ENCODE peak calls at places on chromosomes 1 and 21, in seven cellular contexts. A is cardiac fibroblast, F is fibroblast of pulmonary artery, T is epithelial cell of esophagus, Y is psoas muscle, C is AG04450, L is GM12865. H is an unnamed sample.

GRCh38 chr1:111179968-111180533 is 20.4 kb downstream of the DENND2D start:
- DNase-seq in A (no peak), F (no peak), T (no peak), Y (no peak), C (no peak), L (no peak), H (no peak)

GRCh38 chr1:55214903-55215193 is 316 bp downstream of the USP24 start:
- DNase-seq in A (no peak), F (peak), T (no peak), Y (peak), C (no peak), L (no peak), H (peak)

GRCh38 chr21:16305686-16306085 is 575.9 kb downstream of the USP25 start:
- DNase-seq in A (peak), F (peak), T (peak), Y (no peak), C (no peak), L (no peak), H (peak)

GRCh38 chr1:26237230-26237966 is 3.4 kb downstream of the CEP85 start:
- DNase-seq in A (peak), F (peak), T (peak), Y (no peak), C (no peak), L (no peak), H (peak)

GRCh38 chr1:82775402-82776000 is 974.8 kb downstream of the ADGRL2 start:
- DNase-seq in A (peak), F (peak), T (peak), Y (peak), C (no peak), L (peak), H (peak)

GRCh38 chr1:32507021-32507420 is 32.2 kb upstream of the ZBTB8A start:
- DNase-seq in A (no peak), F (peak), T (no peak), Y (no peak), C (no peak), L (no peak), H (no peak)

GRCh38 chr21:43971992-43972255 is 40.2 kb upstream of the TRAPPC10 start:
- DNase-seq in A (no peak), F (no peak), T (no peak), Y (no peak), C (no peak), L (no peak), H (no peak)

GRCh38 chr1:165365344-165365743 is 8.8 kb upstream of the LMX1A start:
- DNase-seq in A (no peak), F (no peak), T (peak), Y (no peak), C (no peak), L (no peak), H (no peak)

GRCh38 chr1:90027281-90027680 is 32.4 kb downstream of the ZNF326 start:
- DNase-seq in A (no peak), F (no peak), T (no peak), Y (no peak), C (no peak), L (no peak), H (no peak)

GRCh38 chr1:222750651-222751050 is 13.6 kb downstream of the FAM177B start:
- DNase-seq in A (no peak), F (no peak), T (no peak), Y (no peak), C (no peak), L (peak), H (no peak)

GRCh38 chr1:197773856-197774255 is 1.4 kb downstream of the DENND1B start:
- DNase-seq in A (peak), F (no peak), T (no peak), Y (no peak), C (no peak), L (no peak), H (no peak)

GRCh38 chr1:197027359-197027758 is 39.7 kb downstream of the F13B start:
- DNase-seq in A (peak), F (no peak), T (peak), Y (no peak), C (no peak), L (no peak), H (no peak)

GRCh38 chr21:36461918-36462486 is 17.9 kb downstream of the CLDN14 start:
- DNase-seq in A (no peak), F (no peak), T (peak), Y (no peak), C (no peak), L (no peak), H (no peak)

GRCh38 chr1:13577846-13578245 is 5.8 kb upstream of the PDPN start:
- DNase-seq in A (no peak), F (no peak), T (no peak), Y (no peak), C (no peak), L (no peak), H (no peak)

GRCh38 chr1:13570924-13571323 is 12.7 kb upstream of the PDPN start:
- DNase-seq in A (no peak), F (no peak), T (no peak), Y (no peak), C (no peak), L (peak), H (no peak)

GRCh38 chr1:13576926-13577325 is 6.7 kb upstream of the PDPN start:
- DNase-seq in A (no peak), F (no peak), T (no peak), Y (no peak), C (no peak), L (no peak), H (no peak)

GRCh38 chr1:13573586-13573985 is 10.0 kb upstream of the PDPN start:
- DNase-seq in A (no peak), F (no peak), T (no peak), Y (no peak), C (no peak), L (no peak), H (no peak)
- TF ChIP-seq CTCF in A (no peak), F (no peak), T (no peak), Y (no peak), C (no peak), L (no peak), H (no peak)

GRCh38 chr1:3905266-3905952 is 5.3 kb upstream of the C1orf174 start:
- DNase-seq in A (no peak), F (no peak), T (no peak), Y (no peak), C (no peak), L (no peak), H (no peak)
- H3K4me3 ChIP-seq in A (no peak), F (no peak), T (no peak), Y (no peak), C (no peak), L (no peak), H (no peak)

GRCh38 chr1:200631375-200631774 is 10.8 kb upstream of the KIF14 start:
- DNase-seq in A (no peak), F (no peak), T (no peak), Y (no peak), C (no peak), L (no peak), H (no peak)

GRCh38 chr1:200638073-200638472 is 17.5 kb upstream of the KIF14 start:
- DNase-seq in A (no peak), F (no peak), T (no peak), Y (no peak), C (no peak), L (no peak), H (no peak)

GRCh38 chr1:200636681-200637080 is 16.1 kb upstream of the KIF14 start:
- DNase-seq in A (no peak), F (no peak), T (no peak), Y (no peak), C (no peak), L (no peak), H (no peak)

GRCh38 chr1:200629876-200630514 is 9.4 kb upstream of the KIF14 start:
- DNase-seq in A (no peak), F (no peak), T (peak), Y (no peak), C (no peak), L (no peak), H (no peak)

DNA sequence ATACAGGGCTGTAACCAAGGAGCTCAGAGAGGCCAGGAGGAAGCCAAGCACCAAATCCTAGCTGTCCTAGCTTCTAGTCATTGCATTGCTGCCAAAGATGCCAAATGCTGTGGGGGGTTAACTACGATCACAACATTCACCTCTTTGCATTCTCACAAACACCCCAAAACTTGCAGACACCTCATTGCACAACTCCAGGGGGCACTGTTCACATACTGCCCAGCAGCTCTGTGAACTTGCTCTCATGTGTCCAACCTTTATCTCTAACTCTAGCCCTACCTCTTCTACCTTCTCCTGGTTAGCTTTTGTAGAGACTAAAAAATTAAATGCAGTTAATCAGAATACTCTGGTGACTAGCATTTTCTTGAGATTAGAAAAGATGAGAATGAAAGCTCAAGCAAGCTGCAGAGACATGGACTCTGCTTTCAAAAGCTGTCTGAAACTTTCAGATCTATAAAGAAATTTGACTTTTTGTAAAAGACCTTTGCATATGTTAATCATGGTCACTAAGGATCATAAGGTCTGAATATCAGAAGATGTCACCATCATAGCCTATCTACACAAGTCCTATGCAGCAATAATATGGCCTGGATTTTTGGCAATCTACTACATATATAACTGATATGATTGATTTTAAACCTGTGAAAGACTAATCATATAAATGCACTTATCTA is 14.0 kb upstream of the KIF14 start:
- DNase-seq in A (no peak), F (no peak), T (no peak), Y (no peak), C (no peak), L (peak), H (no peak)
- TF ChIP-seq CTCF in A (no peak), F (no peak), T (peak), Y (no peak), C (no peak), L (peak), H (no peak)

DNA sequence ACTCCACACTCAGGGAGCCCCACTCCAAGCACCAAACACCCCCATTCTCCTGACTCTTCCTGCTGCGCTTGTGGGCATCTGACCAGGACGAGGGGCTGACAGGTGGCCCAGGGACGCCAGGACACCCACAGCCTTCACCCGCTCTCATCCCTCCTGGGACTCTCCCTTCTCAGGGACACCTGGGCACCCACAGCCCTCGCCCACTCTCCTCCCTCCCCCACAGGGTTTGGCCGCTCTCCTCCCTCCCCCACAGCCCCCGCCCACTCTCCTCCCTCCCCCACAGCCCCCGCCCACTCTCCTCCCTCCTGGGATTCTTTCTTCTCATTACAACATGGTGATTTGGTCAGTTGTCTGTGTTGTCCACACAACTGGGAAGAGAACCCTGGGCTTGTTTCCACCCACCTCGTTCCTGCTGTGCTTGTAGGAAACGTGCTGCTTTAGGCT is 43.4 kb downstream of the PRDM15 start:
- DNase-seq in A (no peak), F (no peak), T (no peak), Y (no peak), C (no peak), L (no peak), H (no peak)
- H3K4me3 ChIP-seq in A (no peak), F (no peak), T (no peak), Y (no peak), C (no peak), L (peak), H (no peak)

DNA sequence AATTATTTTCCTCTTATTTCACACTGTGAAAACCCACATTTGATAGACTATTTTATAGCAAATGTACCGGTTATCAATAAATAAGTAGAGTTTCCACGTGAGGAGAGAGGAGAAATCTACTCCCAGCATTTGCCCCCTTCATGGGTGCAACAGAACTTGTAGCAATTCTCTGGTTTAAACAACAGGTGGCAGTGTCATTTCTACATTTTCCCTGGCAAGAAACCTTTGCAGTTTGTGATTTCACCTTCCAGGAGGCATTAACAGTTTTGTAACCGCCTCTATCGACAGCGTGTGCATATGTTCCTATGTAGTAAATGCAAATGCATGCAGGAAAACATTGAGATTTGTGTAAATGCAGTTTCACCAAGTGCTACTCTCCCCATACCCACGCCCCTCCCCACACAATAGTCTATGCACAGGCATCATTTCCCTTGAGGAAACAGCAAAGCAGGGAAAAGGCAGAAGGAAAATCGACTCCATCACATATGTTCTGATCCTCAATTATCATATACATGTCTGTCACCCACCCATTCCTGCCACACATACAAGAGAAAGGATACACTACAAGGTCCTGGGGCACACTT is 494.7 kb downstream of the SMYD3 start:
- DNase-seq in A (peak), F (peak), T (peak), Y (no peak), C (no peak), L (peak), H (peak)
- TF ChIP-seq CTCF in A (peak), F (peak), T (peak), Y (peak), C (peak), L (peak), H (peak)